ENCODE peak calls at places on chromosome 4, in four cellular contexts. J is HCT116, N is sigmoid colon, D is transverse colon. I is an unnamed sample.
A peak's percentile ranks its signal among the peaks of the same experiment; 100 is the strongest.

GRCh38 chr4:142358656-142359055 is 487.4 kb downstream of the INPP4B start:
- DNase-seq in J (no peak), N (no peak), D (no peak), I (no peak)

GRCh38 chr4:139454646-139455045 is 725 bp downstream of the RAB33B start:
- DNase-seq in D (no peak), N (no peak), J (no peak), I (no peak)

GRCh38 chr4:127047930-127048329 is 584.8 kb upstream of the INTU start:
- DNase-seq in J (no peak), D (no peak), N (no peak), I (no peak)

GRCh38 chr4:105894570-105895323 is 524 bp upstream of the NPNT start:
- DNase-seq in N (no peak), D (peak; percentile 61), J (peak; percentile 36), I (no peak)

GRCh38 chr4:121034010-121034409 is 38.3 kb downstream of the NDNF start:
- DNase-seq in J (no peak), D (no peak), N (no peak), I (no peak)

GRCh38 chr4:83115000-83115399 is 471 bp upstream of the PLAC8 start:
- DNase-seq in D (no peak), N (no peak), J (no peak), I (no peak)

GRCh38 chr4:67929447-67929846 is 33.8 kb downstream of the TMPRSS11A start:
- DNase-seq in J (peak; percentile 45), D (no peak), N (no peak), I (no peak)

GRCh38 chr4:93767917-93768316 is 60.6 kb upstream of the ATOH1 start:
- DNase-seq in J (no peak), D (no peak), N (no peak), I (no peak)

GRCh38 chr4:112735474-112735951 is 98.6 kb downstream of the LARP7 start:
- DNase-seq in D (no peak), J (no peak), N (no peak), I (no peak)

GRCh38 chr4:107845721-107846120 is 21.0 kb downstream of the SGMS2 start:
- DNase-seq in D (no peak), N (no peak), J (no peak), I (no peak)

GRCh38 chr4:86934772-86935498 is at the start of gene AFF1:
- DNase-seq in N (peak; percentile 97), D (peak; percentile 96), J (peak; percentile 82), I (peak; percentile 96)

GRCh38 chr4:148442830-148443549 is 776 bp upstream of the NR3C2 start:
- DNase-seq in D (peak; percentile 42), N (peak; percentile 75), J (no peak), I (no peak)

GRCh38 chr4:47926667-47927258 is 12.4 kb upstream of the NFXL1 start:
- DNase-seq in N (no peak), D (peak; percentile 51), J (peak; percentile 43), I (no peak)

GRCh38 chr4:6633091-6633906 is 7.2 kb upstream of the MRFAP1 start:
- DNase-seq in D (no peak), J (no peak), N (no peak), I (peak; percentile 61)
- TF ChIP-seq POLR2A in D (no peak), J (no peak), N (no peak), I (no peak)

DNA sequence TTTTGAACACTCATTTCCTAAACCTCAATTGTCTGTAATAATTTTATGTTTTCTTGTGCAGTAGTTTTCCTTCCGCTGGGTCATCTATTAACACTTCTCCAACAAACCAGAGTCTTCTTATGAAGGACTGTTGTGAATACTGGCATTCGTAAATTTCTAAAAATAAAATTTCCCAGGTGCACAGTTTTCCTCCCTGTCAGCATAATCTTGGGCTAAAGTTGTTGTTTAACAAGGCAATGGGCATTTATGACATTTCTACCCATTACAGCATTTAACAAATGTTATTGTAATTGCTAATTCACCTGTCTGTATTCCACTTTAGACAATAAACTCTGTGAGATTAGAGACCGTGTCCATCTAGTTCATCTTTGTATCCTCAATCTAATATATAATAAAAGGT is 1.2 kb downstream of the SCFD2 start:
- DNase-seq in D (no peak), N (no peak), J (no peak), I (no peak)
- H3K4me3 ChIP-seq in D (peak overlapping the region; percentile 62), N (peak overlapping the region; percentile 59), J (peak overlapping the region; percentile 96), I (peak overlapping the region; percentile 96)

DNA sequence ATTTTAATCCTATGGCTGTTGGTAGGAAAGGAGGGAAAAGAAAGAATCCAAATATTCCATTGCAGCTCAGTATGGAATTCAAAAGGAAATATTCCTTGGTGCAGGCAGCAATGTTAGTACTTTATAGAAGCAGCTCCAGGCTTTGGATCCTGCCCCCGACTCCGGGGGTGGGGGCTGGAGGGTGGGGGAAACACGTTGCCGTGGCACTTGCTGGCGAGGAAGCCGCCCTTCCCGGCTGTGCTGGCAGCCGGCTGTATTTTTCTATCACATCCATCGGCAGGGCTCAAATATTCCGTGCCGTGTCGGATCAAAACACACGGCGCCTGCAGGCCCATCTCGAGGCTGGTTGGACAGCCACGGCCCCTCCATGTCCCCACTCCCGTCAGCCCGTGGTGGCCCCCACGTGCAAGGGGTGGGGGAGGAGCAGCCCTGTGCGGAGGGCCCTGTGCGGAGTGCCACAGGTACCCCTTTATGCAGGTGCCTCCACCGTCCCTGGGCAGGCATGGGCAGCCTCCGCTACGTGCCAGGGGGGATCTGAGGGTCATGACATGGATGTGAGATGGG is 5.8 kb downstream of the ADRA2C start:
- DNase-seq in N (no peak), J (no peak), D (no peak), I (no peak)
- TF ChIP-seq POLR2AphosphoS5 in N (no peak), J (no peak), D (no peak), I (no peak)

GRCh38 chr4:2786152-2786671 is 6.7 kb upstream of the SH3BP2 start:
- DNase-seq in D (peak; percentile 34), N (peak; percentile 56), J (no peak), I (peak; percentile 66)

GRCh38 chr4:2783790-2784189 is 9.1 kb upstream of the SH3BP2 start:
- DNase-seq in D (no peak), J (no peak), N (no peak), I (no peak)

GRCh38 chr4:2786794-2787229 is 6.1 kb upstream of the SH3BP2 start:
- DNase-seq in J (no peak), D (no peak), N (no peak), I (peak; percentile 78)

GRCh38 chr4:2787230-2788100 is 5.4 kb upstream of the SH3BP2 start:
- DNase-seq in N (peak; percentile 78), J (no peak), D (peak; percentile 70), I (peak; percentile 67)

GRCh38 chr4:2785613-2786012 is 7.3 kb upstream of the SH3BP2 start:
- DNase-seq in D (no peak), J (no peak), N (peak; percentile 50), I (peak; percentile 40)
- TF ChIP-seq POLR2A in D (no peak), J (no peak), N (no peak), I (no peak)

DNA sequence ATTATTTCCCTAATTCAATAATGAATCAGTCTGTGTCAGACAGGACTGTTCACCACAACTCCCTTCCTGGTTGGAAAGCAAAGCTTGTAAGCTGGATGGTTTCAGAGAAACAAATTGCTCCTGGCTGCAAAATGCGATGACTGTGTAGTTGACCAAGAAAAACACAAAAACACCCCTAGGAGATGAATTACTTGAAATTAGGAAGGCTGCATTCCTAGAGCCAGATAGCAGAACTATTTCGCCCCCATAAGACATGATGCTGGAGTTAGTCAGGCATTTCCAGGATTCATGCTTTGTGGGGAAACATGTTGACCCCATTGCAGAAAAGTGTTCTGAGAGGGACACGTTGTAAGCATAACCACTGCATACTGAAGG is 208.5 kb downstream of the CHIC2 start:
- DNase-seq in D (no peak), N (peak; percentile 67), J (no peak), I (no peak)
- H3K4me3 ChIP-seq in D (no peak overlapping the region), N (no peak overlapping the region), J (no peak overlapping the region), I (no peak overlapping the region)

GRCh38 chr4:186244835-186245234 is 17.5 kb downstream of the KLKB1 start:
- DNase-seq in N (no peak), J (no peak), D (no peak), I (no peak)
- TF ChIP-seq POLR2AphosphoS5 in N (no peak), J (no peak), D (no peak), I (no peak)

GRCh38 chr4:75172551-75172950 is 239.6 kb downstream of the PARM1 start:
- DNase-seq in J (no peak), D (no peak), N (no peak), I (no peak)

GRCh38 chr4:75169020-75169814 is 236.3 kb downstream of the PARM1 start:
- DNase-seq in J (no peak), D (no peak), N (no peak), I (no peak)

DNA sequence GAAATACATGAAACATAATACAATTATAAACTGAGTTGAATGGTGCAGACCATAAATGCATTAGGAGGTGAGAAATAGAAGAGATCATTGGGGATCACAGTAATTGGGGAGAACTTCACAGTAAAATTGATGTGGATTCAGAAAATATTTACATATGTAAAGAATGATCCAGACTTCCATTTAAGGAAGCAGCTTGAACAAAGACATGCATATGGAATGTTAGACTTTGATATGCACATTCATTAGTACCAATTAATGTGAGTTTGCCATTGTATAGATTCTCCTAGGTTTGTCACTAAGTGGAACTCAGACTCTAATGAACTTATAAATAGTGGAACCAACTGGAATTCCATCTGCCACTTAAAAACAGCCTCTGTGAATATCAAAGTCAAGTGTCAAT is 235.6 kb downstream of the PARM1 start:
- DNase-seq in D (no peak), J (no peak), N (no peak), I (no peak)
- TF ChIP-seq POLR2A in D (no peak), J (no peak), N (no peak), I (no peak)

GRCh38 chr4:6991771-6992557 is 51.2 kb upstream of the TADA2B start:
- DNase-seq in D (no peak), N (no peak), J (no peak), I (no peak)
- H3K4me3 ChIP-seq in D (no peak overlapping the region), N (no peak overlapping the region), J (no peak overlapping the region), I (peak overlapping the region; percentile 25)

DNA sequence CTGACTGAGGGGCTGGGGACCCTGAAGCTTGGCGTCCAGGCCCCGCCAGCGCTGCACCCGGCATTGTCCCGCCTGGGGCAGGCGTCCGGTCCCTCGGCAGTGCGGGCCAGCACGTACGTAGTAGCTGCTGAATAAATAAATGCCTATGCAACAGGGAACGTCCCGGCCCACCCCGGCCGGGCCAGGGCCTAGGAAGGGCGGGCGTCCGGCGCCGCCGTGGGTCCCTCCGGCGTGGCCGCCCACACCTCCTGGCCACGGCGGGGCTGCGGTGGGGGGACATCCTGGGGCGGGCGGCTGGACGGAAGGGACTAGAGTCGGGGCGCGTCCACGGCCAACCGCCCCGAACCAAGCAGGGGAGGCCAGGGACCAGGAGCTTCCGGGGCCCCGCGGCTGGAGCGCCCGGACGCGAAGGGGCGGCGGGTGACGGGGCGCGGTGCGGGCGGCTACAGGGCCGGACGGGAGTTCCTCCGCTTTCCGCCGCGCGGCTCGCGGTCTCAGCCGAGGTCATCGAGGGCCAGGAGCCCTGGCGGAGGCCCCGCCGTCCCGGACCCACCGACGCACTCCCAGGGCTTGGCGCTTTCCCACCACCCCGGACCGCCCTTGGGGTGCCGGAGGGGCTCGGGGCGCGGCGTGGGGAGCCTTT is 856 bp upstream of the WWC2 start:
- DNase-seq in J (no peak), N (peak; percentile 79), D (peak; percentile 43), I (peak; percentile 81)
- TF ChIP-seq POLR2AphosphoS5 in J (no peak), N (no peak), D (no peak), I (no peak)